ENCODE peak calls at places on chromosomes 6 and 20, in four cellular contexts. X is colonic mucosa; D is CD8-positive, alpha-beta T cell; E is neuronal stem cell. L is an unnamed sample.

GRCh38 chr6:150079604-150080003 is 10.7 kb upstream of the ULBP3 start:
- DNase-seq in E (no peak), D (no peak), X (no peak), L (no peak)

GRCh38 chr6:166642646-166643045 is 15.6 kb upstream of the RPS6KA2 start:
- DNase-seq in E (no peak), D (no peak), X (no peak), L (no peak)

GRCh38 chr6:11241793-11242201 is 9.3 kb upstream of the NEDD9 start:
- DNase-seq in X (no peak), E (peak; percentile 55), D (no peak), L (peak; percentile 89)

GRCh38 chr6:158219229-158219628 is 51.1 kb downstream of the GTF2H5 start:
- DNase-seq in X (peak; percentile 58), E (no peak), D (no peak), L (peak; percentile 82)

GRCh38 chr6:163180874-163181541 is 233.5 kb upstream of the QKI start:
- DNase-seq in D (no peak), E (peak; percentile 41), X (no peak), L (no peak)

GRCh38 chr6:82750570-82750969 is 315.1 kb downstream of the UBE3D start:
- DNase-seq in X (no peak), E (no peak), D (no peak), L (no peak)

GRCh38 chr6:167933290-167933689 is 64.2 kb upstream of the KIF25 start:
- DNase-seq in D (no peak), E (no peak), X (no peak), L (no peak)

GRCh38 chr6:115487331-115487730 is 573.4 kb downstream of the FRK start:
- DNase-seq in E (no peak), X (no peak), D (no peak), L (no peak)

GRCh38 chr20:47360207-47360488 is 3.6 kb upstream of the ZMYND8 start:
- DNase-seq in E (no peak), D (no peak), X (peak; percentile 75), L (no peak)

GRCh38 chr20:35953411-35954199 is 697 bp downstream of the SCAND1 start:
- DNase-seq in E (no peak), X (peak; percentile 49), D (peak; percentile 41), L (peak; percentile 91)

GRCh38 chr20:44592366-44592765 is 10.0 kb downstream of the PKIG start:
- DNase-seq in D (no peak), E (no peak), X (no peak), L (no peak)

GRCh38 chr6:103872219-103872618 is 987.5 kb downstream of the HACE1 start:
- DNase-seq in E (no peak), D (no peak), X (no peak), L (no peak)

GRCh38 chr6:143335865-143336264 is 114.6 kb downstream of the ADAT2 start:
- DNase-seq in D (no peak), E (no peak), X (no peak), L (no peak)

GRCh38 chr20:41643504-41643938 is 25.3 kb upstream of the CHD6 start:
- DNase-seq in D (no peak), E (no peak), X (peak; percentile 45), L (no peak)

GRCh38 chr20:59159091-59159821 is 4.4 kb upstream of the ZNF831 start:
- DNase-seq in X (peak; percentile 19), E (no peak), D (peak; percentile 67), L (peak; percentile 31)

GRCh38 chr6:47651505-47651944 is 46.9 kb upstream of the ADGRF4 start:
- DNase-seq in X (no peak), E (no peak), D (no peak), L (no peak)

GRCh38 chr6:63816979-63817436 is 181.4 kb downstream of the PHF3 start:
- DNase-seq in D (no peak), E (no peak), X (no peak), L (no peak)

GRCh38 chr6:63819831-63820230 is 184.2 kb downstream of the PHF3 start:
- DNase-seq in E (no peak), D (no peak), X (no peak), L (no peak)

GRCh38 chr6:63824722-63825121 is 189.1 kb downstream of the PHF3 start:
- DNase-seq in X (no peak), E (no peak), D (no peak), L (no peak)

GRCh38 chr6:63817492-63818050 is 182.0 kb downstream of the PHF3 start:
- DNase-seq in E (no peak), X (no peak), D (no peak), L (no peak)

GRCh38 chr6:63821442-63821841 is 185.8 kb downstream of the PHF3 start:
- DNase-seq in D (no peak), E (no peak), X (no peak), L (no peak)
- H3K27ac ChIP-seq in D (no peak overlapping the region), E (no peak overlapping the region), X (no peak overlapping the region), L (no peak overlapping the region)

GRCh38 chr20:45963059-45964011 is 8.7 kb downstream of the ZNF335 start:
- DNase-seq in E (no peak), X (no peak), D (no peak), L (no peak)
- H3K27ac ChIP-seq in E (no peak overlapping the region), X (no peak overlapping the region), D (no peak overlapping the region), L (no peak overlapping the region)

GRCh38 chr6:17826301-17826700 is 119.6 kb upstream of the NUP153 start:
- DNase-seq in D (no peak), X (no peak), E (no peak), L (no peak)

GRCh38 chr6:17828149-17828548 is 121.4 kb upstream of the NUP153 start:
- DNase-seq in X (no peak), E (no peak), D (no peak), L (no peak)

GRCh38 chr6:17835784-17836183 is 129.1 kb upstream of the NUP153 start:
- DNase-seq in E (no peak), X (no peak), D (no peak), L (no peak)

GRCh38 chr6:17829905-17830304 is 123.2 kb upstream of the NUP153 start:
- DNase-seq in E (no peak), X (no peak), D (no peak), L (no peak)

GRCh38 chr6:17831135-17831534 is 124.4 kb upstream of the NUP153 start:
- DNase-seq in D (no peak), E (no peak), X (no peak), L (no peak)
- H3K27ac ChIP-seq in D (no peak overlapping the region), E (no peak overlapping the region), X (no peak overlapping the region), L (no peak overlapping the region)

DNA sequence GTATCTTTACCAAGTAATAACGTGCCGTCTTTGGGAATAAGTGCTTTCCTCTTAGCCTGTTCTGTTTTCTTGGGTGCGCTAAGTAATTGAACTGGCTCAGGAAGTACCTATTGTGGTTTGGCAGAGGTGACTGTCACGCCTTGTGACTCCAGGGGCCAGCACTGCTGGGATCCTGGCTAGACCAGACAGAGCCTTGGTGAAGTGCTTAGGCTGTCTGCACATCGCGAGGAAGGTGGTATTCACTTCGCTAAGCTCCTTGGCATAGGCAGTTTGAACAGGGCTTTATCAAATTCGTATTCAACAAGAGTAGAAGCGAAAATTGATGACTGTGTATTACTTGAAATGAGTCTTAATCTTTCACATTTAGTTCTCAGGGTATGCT is 17.6 kb downstream of the PRDM1 start:
- DNase-seq in X (peak; percentile 51), E (no peak), D (no peak), L (no peak)
- H3K27ac ChIP-seq in X (peak overlapping the region; percentile 28), E (no peak overlapping the region), D (no peak overlapping the region), L (peak overlapping the region; percentile 47)